ENCODE peak calls at places on chromosome 1, in six cellular contexts. D is body of pancreas, S is uterus, G is IMR-90, P is HCT116, E is tibial nerve. C is an unnamed sample.

GRCh38 chr1:14522331-14523241 is 75.9 kb upstream of the KAZN start:
- DNase-seq in D (peak; percentile 13), P (no peak), G (peak; percentile 82), S (peak; percentile 72), E (no peak), C (peak; percentile 43)

GRCh38 chr1:51517361-51518032 is 1.6 kb downstream of the EPS15 start:
- DNase-seq in D (no peak), E (no peak), P (no peak), S (no peak), G (peak; percentile 11), C (no peak)

GRCh38 chr1:24266398-24266941 is 52.7 kb upstream of the GRHL3 start:
- DNase-seq in E (no peak), S (no peak), G (peak; percentile 73), P (peak; percentile 84), D (no peak), C (no peak)

GRCh38 chr1:150613061-150613920 is 16.1 kb downstream of the ENSA start:
- DNase-seq in E (no peak), D (no peak), G (peak; percentile 98), S (no peak), P (peak; percentile 88), C (no peak)

GRCh38 chr1:173507205-173507846 is 30.2 kb downstream of the PRDX6 start:
- DNase-seq in G (peak; percentile 76), E (no peak), P (peak; percentile 13), D (no peak), S (no peak), C (no peak)

GRCh38 chr1:198858026-198858425 is 219.2 kb downstream of the PTPRC start:
- DNase-seq in S (no peak), G (no peak), D (no peak), P (no peak), E (no peak), C (no peak)

GRCh38 chr1:38041941-38042834 is 4.4 kb downstream of the POU3F1 start:
- DNase-seq in D (no peak), P (no peak), G (no peak), S (no peak), E (no peak), C (no peak)

GRCh38 chr1:213051127-213051880 is at the start of gene RPS6KC1:
- DNase-seq in S (peak; percentile 75), G (peak; percentile 75), P (peak; percentile 50), E (peak; percentile 53), D (peak; percentile 80), C (peak; percentile 96)

GRCh38 chr1:232179896-232180760 is 449.8 kb downstream of the SIPA1L2 start:
- DNase-seq in G (no peak), D (no peak), E (no peak), P (no peak), S (no peak), C (no peak)

GRCh38 chr1:22471078-22471477 is 19.4 kb downstream of the ZBTB40 start:
- DNase-seq in E (peak; percentile 26), S (peak; percentile 59), G (peak; percentile 54), P (no peak), D (peak; percentile 50), C (no peak)

GRCh38 chr1:221154932-221155331 is 275.7 kb downstream of the HLX start:
- DNase-seq in S (no peak), P (no peak), E (no peak), D (no peak), G (no peak), C (no peak)

GRCh38 chr1:119040906-119041305 is 52.8 kb upstream of the TBX15 start:
- DNase-seq in E (peak; percentile 47), D (no peak), G (peak; percentile 68), S (peak; percentile 67), P (no peak), C (peak; percentile 90)

GRCh38 chr1:113684153-113684541 is 75.1 kb downstream of the PHTF1 start:
- DNase-seq in G (peak; percentile 82), E (peak; percentile 40), S (peak; percentile 63), D (no peak), P (no peak), C (peak; percentile 90)

GRCh38 chr1:174967845-174968705 is 31.7 kb upstream of the CACYBP start:
- DNase-seq in P (no peak), E (no peak), S (no peak), G (no peak), D (no peak), C (no peak)

GRCh38 chr1:57340361-57341192 is 83.3 kb downstream of the DAB1 start:
- DNase-seq in E (no peak), P (no peak), D (no peak), G (no peak), S (no peak), C (no peak)

GRCh38 chr1:121519042-121519755 is 334.4 kb downstream of the SRGAP2C start:
- DNase-seq in E (no peak), P (peak; percentile 26), D (peak; percentile 42), S (no peak), G (no peak), C (peak; percentile 89)

GRCh38 chr1:91583326-91583755 is 82.7 kb downstream of the CDC7 start:
- DNase-seq in G (peak; percentile 99), E (no peak), D (no peak), S (no peak), P (no peak), C (no peak)

GRCh38 chr1:100350787-100351094 is 1.6 kb upstream of the CDC14A start:
- DNase-seq in S (no peak), E (no peak), P (no peak), G (no peak), D (no peak), C (peak; percentile 16)

GRCh38 chr1:100349276-100349675 is 3.0 kb upstream of the CDC14A start:
- DNase-seq in D (no peak), G (no peak), P (no peak), S (no peak), E (no peak), C (no peak)

GRCh38 chr1:100352267-100353072 is at the start of gene CDC14A:
- DNase-seq in S (peak; percentile 94), D (peak; percentile 89), P (peak; percentile 95), E (peak; percentile 84), G (peak; percentile 94), C (peak; percentile 97)

GRCh38 chr1:100353073-100353801 is 931 bp downstream of the CDC14A start:
- DNase-seq in E (no peak), G (no peak), S (no peak), D (peak; percentile 45), P (no peak), C (peak; percentile 85)

DNA sequence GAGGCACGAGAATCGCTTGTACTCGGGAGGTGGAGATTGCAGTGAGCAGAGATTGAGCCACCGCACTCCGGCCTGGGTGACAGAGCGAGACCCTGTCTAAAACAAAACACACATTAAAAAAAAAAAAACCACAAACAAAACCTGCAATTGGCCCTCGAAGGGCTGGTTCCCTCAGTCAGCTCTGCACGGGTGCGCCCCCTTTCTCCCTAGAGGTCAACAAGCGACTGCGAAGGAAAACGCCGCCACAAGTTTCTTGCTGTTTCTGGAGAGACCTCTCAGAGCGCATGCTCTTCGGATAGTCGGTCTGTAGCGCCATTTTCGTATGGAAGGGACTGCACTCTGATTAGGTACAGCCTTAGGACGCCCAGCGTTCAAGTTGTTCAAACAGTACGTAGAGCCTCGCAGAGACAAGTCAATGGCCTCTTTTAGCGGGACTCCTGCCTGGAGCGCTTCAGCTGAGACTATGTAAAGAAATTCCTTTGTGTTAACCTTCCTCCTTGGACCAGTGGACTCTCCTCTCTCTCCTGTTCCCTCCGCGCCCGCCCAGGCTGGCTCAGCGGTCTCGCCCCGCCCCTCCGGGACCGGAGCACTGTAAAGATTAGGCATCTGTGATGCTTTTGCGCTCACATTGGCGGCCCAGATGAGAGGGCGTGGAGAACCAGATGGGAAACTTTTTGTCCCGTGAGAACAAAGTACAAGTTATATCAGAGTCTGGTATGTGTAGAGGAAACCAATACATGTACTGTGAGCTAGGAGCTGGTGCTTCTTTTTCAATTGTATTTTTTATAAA is 1.0 kb upstream of the CDC14A start:
- DNase-seq in S (peak; percentile 84), E (peak; percentile 67), D (peak; percentile 76), G (peak; percentile 84), P (peak; percentile 86), C (peak; percentile 96)
- TF ChIP-seq POLR2A in S (peak; percentile 57), E (peak; percentile 51), D (peak; percentile 51), G (peak; percentile 20), P (peak; percentile 64), C (no peak)

DNA sequence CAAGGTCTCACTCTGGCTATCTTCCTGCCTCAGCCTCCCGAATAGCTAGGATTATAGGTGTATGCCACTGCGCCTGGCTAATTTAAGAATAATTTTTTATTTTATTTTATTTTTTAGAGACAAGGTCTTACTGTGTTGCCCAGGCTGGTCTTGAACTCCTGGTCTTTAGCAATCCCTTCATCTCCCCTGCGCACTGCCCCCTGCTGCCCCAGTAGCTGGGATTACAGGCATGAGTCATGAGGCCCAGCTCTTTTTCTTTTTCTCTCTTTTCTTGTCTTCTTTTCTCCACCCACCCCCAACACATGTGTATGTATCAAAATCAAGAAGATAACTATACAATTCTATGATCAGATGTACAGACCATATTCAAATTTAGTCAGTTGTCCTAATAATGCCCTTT is 87.2 kb downstream of the PEX14 start:
- DNase-seq in D (no peak), G (no peak), S (no peak), E (no peak), P (peak; percentile 16), C (no peak)
- TF ChIP-seq CTCF in D (no peak), G (peak; percentile 31), S (no peak), E (no peak), P (peak; percentile 14), C (no peak)

DNA sequence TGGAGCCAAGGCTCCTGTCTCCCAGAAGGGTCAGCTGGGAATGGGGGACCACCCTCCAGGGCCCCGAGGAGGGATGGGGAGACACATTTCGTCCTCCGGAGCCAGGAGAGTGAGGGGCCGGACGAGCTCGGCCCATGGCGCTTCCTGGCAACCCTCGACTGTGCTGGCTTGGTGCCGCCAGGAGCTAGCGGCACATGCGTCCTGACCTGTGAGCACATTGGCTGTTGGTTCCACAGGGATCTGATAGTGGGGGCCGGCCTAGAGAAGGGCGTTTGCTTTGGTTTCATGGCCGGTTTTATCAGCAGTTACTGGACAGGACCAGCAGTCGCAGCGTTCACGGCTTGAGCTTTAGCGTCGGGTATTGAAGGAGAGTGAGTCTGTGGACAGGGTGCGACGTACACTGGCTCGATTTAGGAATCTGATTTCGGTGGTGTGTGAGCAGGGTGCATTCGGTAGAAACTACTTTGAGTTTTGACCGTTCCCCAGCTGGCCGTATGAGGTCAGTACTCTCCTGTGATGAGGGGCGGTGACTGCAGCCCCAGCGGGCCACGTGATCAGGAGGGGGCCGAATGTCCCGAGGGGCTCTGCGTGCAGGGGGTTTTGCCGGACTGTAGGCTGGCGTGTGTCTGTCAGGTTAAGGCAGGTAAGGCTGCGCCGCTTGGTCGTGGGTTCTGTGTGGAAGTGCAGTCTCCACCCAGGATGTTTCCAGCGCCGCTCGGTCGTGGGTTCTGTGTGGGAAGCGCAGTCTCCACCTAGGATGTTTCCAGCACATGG is 18.7 kb downstream of the FAAP20 start:
- DNase-seq in P (no peak), E (no peak), G (no peak), S (no peak), D (no peak), C (no peak)
- TF ChIP-seq POLR2A in P (no peak), E (peak; percentile 39), G (no peak), S (no peak), D (no peak), C (no peak)

DNA sequence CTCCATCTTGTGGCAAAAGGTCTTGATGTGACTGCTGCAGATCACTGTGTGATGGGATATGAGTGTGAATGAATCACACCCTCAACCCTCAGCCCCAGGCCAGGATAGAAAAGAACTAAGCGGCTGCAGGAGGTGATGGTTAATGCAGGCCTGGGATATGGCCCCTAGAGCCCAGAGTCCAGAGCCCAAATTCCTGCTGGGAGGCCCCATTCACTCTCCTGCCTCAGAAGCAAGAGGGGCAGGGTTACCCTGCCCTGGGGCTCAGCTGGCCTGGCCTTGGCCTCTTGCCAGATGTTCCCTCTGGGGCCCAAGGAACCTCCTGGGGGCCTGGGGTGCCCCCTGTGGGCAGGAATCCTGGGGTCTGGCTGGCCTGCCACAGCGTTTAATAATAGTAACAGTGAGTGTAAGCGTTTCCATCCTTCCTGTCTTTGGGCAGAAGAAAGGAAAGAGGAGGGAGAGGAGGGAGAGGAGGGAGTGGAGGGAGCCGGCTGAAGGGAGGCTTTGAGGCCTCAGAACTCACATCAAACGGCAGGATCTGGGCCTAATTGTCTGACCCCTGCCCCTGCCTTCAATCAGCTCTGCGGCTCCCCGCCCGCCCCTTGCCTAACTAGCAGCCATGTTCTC is 26.2 kb downstream of the DMAP1 start:
- DNase-seq in P (no peak), E (no peak), G (peak; percentile 34), S (peak; percentile 68), D (no peak), C (no peak)
- TF ChIP-seq CTCF in P (no peak), E (no peak), G (peak; percentile 37), S (peak; percentile 48), D (no peak), C (no peak)

C was measured in lower leg skin.